ENCODE peak calls at places on chromosome 5, in nine cellular contexts. T is brain microvascular endothelial cell, J is heart left ventricle, Z is cardiac fibroblast, S is mucosa of descending colon, A is stomach, G is PC-3, U is foreskin fibroblast, V is H1. O is an unnamed sample.

GRCh38 chr5:173557123-173557903 is 59.1 kb downstream of the BOD1 start:
- DNase-seq in J (no peak), S (no peak), V (no peak), A (no peak), Z (no peak), T (no peak), U (no peak), G (no peak), O (no peak)

GRCh38 chr5:72092074-72092473 is 15.2 kb upstream of the MAP1B start:
- DNase-seq in J (no peak), T (no peak), Z (no peak), S (no peak), V (no peak), A (no peak), G (no peak), U (no peak), O (no peak)

GRCh38 chr5:141605523-141606277 is 13.1 kb downstream of the DIAPH1 start:
- DNase-seq in T (peak), V (no peak), J (no peak), U (no peak), S (no peak), G (no peak), A (peak), Z (peak), O (peak)

GRCh38 chr5:82586597-82586996 is 308.4 kb upstream of the RPS23 start:
- DNase-seq in S (no peak), G (no peak), T (no peak), Z (no peak), V (no peak), A (no peak), J (no peak), U (no peak), O (no peak)

GRCh38 chr5:167947312-167947711 is 344.1 kb upstream of the WWC1 start:
- DNase-seq in T (no peak), S (no peak), U (no peak), G (no peak), J (no peak), A (no peak), V (no peak), Z (peak), O (no peak)

GRCh38 chr5:88883059-88883565 is at the start of gene MEF2C:
- DNase-seq in Z (peak), V (no peak), T (peak), J (peak), S (peak), G (peak), U (peak), A (peak), O (peak)

GRCh38 chr5:135063511-135064234 is 29.6 kb upstream of the PITX1 start:
- DNase-seq in V (no peak), G (no peak), T (no peak), U (no peak), Z (no peak), S (no peak), A (no peak), J (no peak), O (no peak)

GRCh38 chr5:173670791-173671120 is 54.3 kb upstream of the BOD1 start:
- DNase-seq in G (no peak), S (no peak), T (no peak), J (no peak), Z (no peak), A (no peak), V (no peak), U (no peak), O (peak)

GRCh38 chr5:175844174-175844573 is 27.2 kb upstream of the CPLX2 start:
- DNase-seq in V (no peak), J (no peak), U (no peak), G (no peak), Z (no peak), A (no peak), S (no peak), T (no peak), O (no peak)

GRCh38 chr5:78362220-78362619 is 1.8 kb downstream of the SCAMP1 start:
- DNase-seq in J (no peak), S (no peak), U (no peak), T (no peak), G (no peak), A (no peak), V (no peak), Z (no peak), O (no peak)

GRCh38 chr5:78364005-78364404 is 3.6 kb downstream of the SCAMP1 start:
- DNase-seq in T (no peak), A (no peak), V (no peak), U (no peak), G (no peak), Z (no peak), J (no peak), S (no peak), O (peak)

GRCh38 chr5:78369680-78370079 is 9.3 kb downstream of the SCAMP1 start:
- DNase-seq in U (no peak), G (no peak), V (no peak), S (no peak), T (no peak), Z (no peak), J (no peak), A (no peak), O (no peak)

GRCh38 chr5:78373231-78373630 is 12.8 kb downstream of the SCAMP1 start:
- DNase-seq in U (no peak), S (no peak), A (no peak), T (no peak), Z (peak), J (no peak), G (no peak), V (no peak), O (no peak)

DNA sequence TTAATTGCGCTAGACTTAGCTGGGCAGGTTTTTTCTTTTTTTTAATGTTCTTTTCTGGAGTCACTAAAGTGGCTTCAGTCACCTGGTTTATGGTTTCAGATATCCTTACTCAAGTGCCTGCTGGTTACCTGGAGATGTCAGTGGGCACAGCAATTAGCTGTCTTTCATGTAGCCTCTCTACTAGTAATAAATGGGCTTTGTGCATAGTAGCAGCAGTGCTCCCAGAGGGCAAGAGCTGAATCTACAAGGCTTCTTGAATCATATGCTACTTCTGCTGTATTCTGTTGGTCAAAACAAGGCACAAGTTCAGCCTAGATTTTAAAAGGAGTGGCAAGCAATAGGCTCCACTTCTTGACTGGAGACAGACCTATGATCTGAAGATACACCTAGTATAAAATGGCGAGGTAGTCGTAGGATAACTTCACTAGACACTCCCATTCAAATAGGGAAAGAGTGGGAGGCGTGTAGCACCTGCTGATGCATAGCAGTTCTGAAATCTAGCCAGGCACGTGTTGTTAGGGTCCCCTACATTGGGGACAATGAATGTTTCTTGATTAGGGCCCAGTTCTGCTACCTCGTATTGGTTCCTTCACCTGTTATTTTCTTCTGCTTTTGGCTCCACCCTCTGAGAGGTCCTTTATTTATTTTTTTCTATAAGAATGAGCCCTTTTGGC is 7.0 kb downstream of the SCAMP1 start:
- DNase-seq in G (no peak), U (no peak), J (no peak), A (no peak), S (no peak), T (no peak), Z (no peak), V (no peak), O (no peak)
- TF ChIP-seq CTCF in G (peak), U (no peak), J (peak), A (no peak), S (no peak), T (peak), Z (no peak), V (peak), O (peak)

DNA sequence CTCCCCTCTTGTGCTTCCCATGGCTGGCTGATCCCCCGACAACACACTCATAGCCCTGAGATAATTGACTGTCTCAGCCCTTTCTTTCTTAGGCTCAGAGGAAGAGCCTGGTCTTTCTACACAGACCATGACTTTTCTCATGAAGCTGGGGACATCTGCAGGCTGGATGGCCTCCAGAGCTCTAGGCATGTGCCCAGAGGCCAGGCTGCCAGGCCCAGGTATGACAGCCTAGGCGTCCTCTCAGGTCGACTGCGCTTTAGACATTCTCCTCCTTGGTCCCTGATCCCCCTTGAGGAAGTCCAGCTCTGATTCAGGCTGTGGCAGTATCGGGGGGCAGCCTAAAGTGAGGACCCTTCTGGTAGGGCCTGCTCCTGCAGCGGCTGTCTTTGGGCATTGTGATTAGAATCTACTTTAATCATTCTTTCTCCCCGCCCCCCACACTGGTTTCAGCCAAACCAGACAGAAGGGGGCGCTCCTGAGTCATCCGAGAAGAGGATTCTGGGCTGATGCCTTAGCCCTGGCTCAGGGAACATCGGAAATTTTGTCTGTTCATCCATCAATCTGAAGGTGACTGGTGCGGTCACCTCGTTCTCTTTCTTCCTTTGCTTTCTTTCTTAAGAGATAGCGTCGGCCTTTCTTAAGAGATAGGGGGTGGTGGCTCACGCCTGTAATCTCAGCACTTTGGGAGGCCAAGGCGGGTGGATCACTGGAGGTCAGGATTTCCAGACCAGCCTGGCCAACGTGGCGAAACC is 66.5 kb upstream of the HSPA9 start:
- DNase-seq in U (peak), T (peak), V (peak), G (peak), A (peak), J (peak), S (no peak), Z (peak), O (peak)
- H3K4me3 ChIP-seq in U (no peak), T (no peak), V (no peak), G (no peak), A (no peak), J (no peak), S (no peak), Z (no peak), O (no peak)

GRCh38 chr5:53239301-53239990 is 129.9 kb upstream of the MOCS2 start:
- DNase-seq in J (no peak), S (no peak), Z (peak), G (peak), T (no peak), U (no peak), V (no peak), A (no peak), O (no peak)

GRCh38 chr5:53246042-53246836 is 136.7 kb upstream of the MOCS2 start:
- DNase-seq in U (peak), T (peak), G (peak), A (no peak), Z (peak), V (no peak), S (no peak), J (no peak), O (peak)

GRCh38 chr5:53243403-53243802 is 133.8 kb upstream of the MOCS2 start:
- DNase-seq in U (no peak), S (no peak), J (no peak), G (no peak), A (no peak), T (no peak), V (no peak), Z (no peak), O (no peak)
- TF ChIP-seq CTCF in U (no peak), S (no peak), J (no peak), G (peak), A (no peak), T (peak), V (peak), Z (no peak), O (no peak)

GRCh38 chr5:137400571-137400970 is 98.6 kb downstream of the SPOCK1 start:
- DNase-seq in U (no peak), J (no peak), V (no peak), Z (no peak), T (no peak), G (no peak), A (no peak), S (no peak), O (no peak)

GRCh38 chr5:137398751-137399150 is 100.4 kb downstream of the SPOCK1 start:
- DNase-seq in V (no peak), T (no peak), S (no peak), A (no peak), J (no peak), G (no peak), U (no peak), Z (no peak), O (no peak)

GRCh38 chr5:137401946-137402345 is 97.2 kb downstream of the SPOCK1 start:
- DNase-seq in Z (no peak), T (no peak), U (no peak), G (no peak), S (no peak), V (no peak), A (no peak), J (no peak), O (no peak)

GRCh38 chr5:137405393-137405792 is 93.7 kb downstream of the SPOCK1 start:
- DNase-seq in T (no peak), A (no peak), U (no peak), Z (no peak), G (no peak), J (no peak), S (no peak), V (no peak), O (no peak)

GRCh38 chr5:137402436-137403187 is 96.5 kb downstream of the SPOCK1 start:
- DNase-seq in V (no peak), G (no peak), T (no peak), U (no peak), J (no peak), Z (no peak), S (no peak), A (no peak), O (no peak)
- H3K4me3 ChIP-seq in V (no peak), G (no peak), T (no peak), U (no peak), J (no peak), Z (no peak), S (no peak), A (no peak), O (no peak)

GRCh38 chr5:14257995-14258403 is 114.9 kb downstream of the TRIO start:
- DNase-seq in J (no peak), G (no peak), V (no peak), U (no peak), S (no peak), A (no peak), Z (no peak), T (no peak), O (no peak)

GRCh38 chr5:14261237-14261636 is 118.1 kb downstream of the TRIO start:
- DNase-seq in S (no peak), V (no peak), T (no peak), Z (no peak), G (no peak), A (no peak), J (no peak), U (no peak), O (no peak)

GRCh38 chr5:14260637-14261036 is 117.5 kb downstream of the TRIO start:
- DNase-seq in Z (no peak), J (no peak), S (no peak), U (no peak), A (no peak), V (no peak), G (no peak), T (no peak), O (no peak)

GRCh38 chr5:14256756-14257393 is 113.7 kb downstream of the TRIO start:
- DNase-seq in Z (no peak), A (no peak), J (no peak), T (no peak), U (no peak), G (peak), S (no peak), V (no peak), O (no peak)

GRCh38 chr5:14258840-14259239 is 115.7 kb downstream of the TRIO start:
- DNase-seq in Z (no peak), J (no peak), V (no peak), A (no peak), U (no peak), T (no peak), S (no peak), G (no peak), O (no peak)
- TF ChIP-seq CTCF in Z (no peak), J (peak), V (peak), A (no peak), U (no peak), T (peak), S (no peak), G (no peak), O (no peak)

DNA sequence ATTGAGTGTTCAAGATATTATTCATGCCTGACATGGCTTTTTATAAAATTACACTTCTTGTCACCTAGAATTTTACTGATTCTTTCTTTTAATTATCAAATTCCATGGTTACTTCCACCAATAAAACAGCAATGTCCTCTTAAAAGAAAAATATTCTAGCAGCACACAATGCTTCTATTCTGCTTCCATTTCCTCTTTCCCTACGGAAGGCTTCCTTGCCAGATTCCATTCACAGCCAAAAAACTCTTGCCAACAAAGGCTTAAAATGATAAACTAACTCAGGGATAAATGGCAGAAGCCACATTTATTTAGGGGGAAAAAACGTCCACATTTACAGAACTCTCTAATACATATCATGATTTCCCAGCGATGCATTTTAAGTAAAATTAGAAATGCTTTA is 111.6 kb downstream of the CTNND2 start:
- DNase-seq in G (no peak), V (no peak), Z (no peak), J (no peak), S (no peak), T (no peak), A (no peak), U (no peak), O (no peak)
- H3K4me3 ChIP-seq in G (no peak), V (no peak), Z (no peak), J (no peak), S (no peak), T (no peak), A (no peak), U (no peak), O (no peak)

GRCh38 chr5:178590924-178591423 is 781 bp upstream of the COL23A1 start:
- DNase-seq in G (no peak), J (no peak), T (no peak), Z (no peak), S (no peak), A (no peak), V (no peak), U (peak), O (no peak)
- TF ChIP-seq CTCF in G (peak), J (no peak), T (no peak), Z (no peak), S (no peak), A (no peak), V (no peak), U (no peak), O (no peak)

O was measured in fibroblast of pulmonary artery.